ENCODE peak calls at places on chromosomes 12 and 14, in seven cellular contexts. One of them, this sample, is unnamed. For H3K4me1, the result is how much of the 10 kb centered on the place peaks cover.

GRCh38 chr14:34336501-34336900 is 125.5 kb downstream of the SPTSSA start:
- DNase-seq in HCT116: no peak
- DNase-seq in heart left ventricle: no peak
- DNase-seq in HepG2: peak
- DNase-seq in A549: no peak
- DNase-seq in adrenal gland: no peak
- DNase-seq in tibial nerve: no peak
- DNase-seq in this sample: no peak

GRCh38 chr14:92513966-92514843 is 624 bp downstream of the RIN3 start:
- DNase-seq in HCT116: no peak
- DNase-seq in heart left ventricle: no peak
- DNase-seq in HepG2: peak
- DNase-seq in A549: peak
- DNase-seq in adrenal gland: no peak
- DNase-seq in tibial nerve: no peak
- DNase-seq in this sample: no peak

GRCh38 chr12:10191865-10192264 is 13.0 kb downstream of the TMEM52B start:
- DNase-seq in HCT116: no peak
- DNase-seq in heart left ventricle: no peak
- DNase-seq in HepG2: no peak
- DNase-seq in A549: no peak
- DNase-seq in adrenal gland: no peak
- DNase-seq in tibial nerve: no peak
- DNase-seq in this sample: no peak

GRCh38 chr12:78398750-78399149 is 465.8 kb upstream of the SYT1 start:
- DNase-seq in HCT116: no peak
- DNase-seq in heart left ventricle: no peak
- DNase-seq in HepG2: no peak
- DNase-seq in A549: peak
- DNase-seq in adrenal gland: no peak
- DNase-seq in tibial nerve: no peak
- DNase-seq in this sample: no peak

GRCh38 chr14:90500665-90501370 is 104.0 kb downstream of the CALM1 start:
- DNase-seq in HCT116: no peak
- DNase-seq in heart left ventricle: no peak
- DNase-seq in HepG2: peak
- DNase-seq in A549: no peak
- DNase-seq in adrenal gland: no peak
- DNase-seq in tibial nerve: no peak
- DNase-seq in this sample: no peak

GRCh38 chr14:104317500-104317805 is 179.1 kb downstream of the KIF26A start:
- DNase-seq in HCT116: no peak
- DNase-seq in heart left ventricle: no peak
- DNase-seq in HepG2: no peak
- DNase-seq in A549: no peak
- DNase-seq in adrenal gland: peak
- DNase-seq in tibial nerve: no peak
- DNase-seq in this sample: no peak

GRCh38 chr14:93044116-93044515 is 71.6 kb downstream of the ITPK1 start:
- DNase-seq in HCT116: peak
- DNase-seq in heart left ventricle: no peak
- DNase-seq in HepG2: no peak
- DNase-seq in A549: peak
- DNase-seq in adrenal gland: no peak
- DNase-seq in tibial nerve: no peak
- DNase-seq in this sample: no peak

GRCh38 chr12:124389537-124390441 is 94.9 kb downstream of the RFLNA start:
- DNase-seq in HCT116: no peak
- DNase-seq in heart left ventricle: no peak
- DNase-seq in HepG2: peak
- DNase-seq in A549: peak
- DNase-seq in adrenal gland: no peak
- DNase-seq in tibial nerve: no peak
- DNase-seq in this sample: peak

GRCh38 chr12:48185181-48185919 is 1.9 kb downstream of the CCDC184 start:
- DNase-seq in HCT116: no peak
- DNase-seq in heart left ventricle: no peak
- DNase-seq in HepG2: no peak
- DNase-seq in A549: no peak
- DNase-seq in adrenal gland: no peak
- DNase-seq in tibial nerve: no peak
- DNase-seq in this sample: no peak

GRCh38 chr12:95224202-95225170 is 6.9 kb downstream of the VEZT start:
- DNase-seq in HCT116: no peak
- DNase-seq in heart left ventricle: no peak
- DNase-seq in HepG2: no peak
- DNase-seq in A549: no peak
- DNase-seq in adrenal gland: no peak
- DNase-seq in tibial nerve: no peak
- DNase-seq in this sample: no peak

GRCh38 chr12:66059670-66060069 is 70.9 kb downstream of the LLPH start:
- DNase-seq in HCT116: no peak
- DNase-seq in heart left ventricle: no peak
- DNase-seq in HepG2: no peak
- DNase-seq in A549: no peak
- DNase-seq in adrenal gland: no peak
- DNase-seq in tibial nerve: no peak
- DNase-seq in this sample: no peak

GRCh38 chr12:112938751-112939150 is 477 bp downstream of the OAS3 start:
- DNase-seq in HCT116: no peak
- DNase-seq in heart left ventricle: no peak
- DNase-seq in HepG2: no peak
- DNase-seq in A549: no peak
- DNase-seq in adrenal gland: no peak
- DNase-seq in tibial nerve: no peak
- DNase-seq in this sample: no peak

GRCh38 chr12:69502342-69503081 is 32.3 kb downstream of the FRS2 start:
- DNase-seq in HCT116: peak
- DNase-seq in heart left ventricle: no peak
- DNase-seq in HepG2: no peak
- DNase-seq in A549: peak
- DNase-seq in adrenal gland: no peak
- DNase-seq in tibial nerve: no peak
- DNase-seq in this sample: no peak

GRCh38 chr14:90381011-90381790 is 15.6 kb upstream of the CALM1 start:
- DNase-seq in HCT116: no peak
- DNase-seq in heart left ventricle: peak
- DNase-seq in HepG2: peak
- DNase-seq in A549: no peak
- DNase-seq in adrenal gland: peak
- DNase-seq in tibial nerve: no peak
- DNase-seq in this sample: peak

GRCh38 chr14:32413967-32414640 is 85.0 kb downstream of the AKAP6 start:
- DNase-seq in HCT116: no peak
- DNase-seq in heart left ventricle: no peak
- DNase-seq in HepG2: no peak
- DNase-seq in A549: no peak
- DNase-seq in adrenal gland: no peak
- DNase-seq in tibial nerve: no peak
- DNase-seq in this sample: no peak

GRCh38 chr12:64877363-64878004 is 53.0 kb downstream of the TBC1D30 start:
- DNase-seq in HCT116: no peak
- DNase-seq in heart left ventricle: no peak
- DNase-seq in HepG2: no peak
- DNase-seq in A549: no peak
- DNase-seq in adrenal gland: no peak
- DNase-seq in tibial nerve: no peak
- DNase-seq in this sample: no peak

GRCh38 chr12:117587646-117588287 is 226.3 kb upstream of the NOS1 start:
- DNase-seq in HCT116: peak
- DNase-seq in heart left ventricle: peak
- DNase-seq in HepG2: peak
- DNase-seq in A549: peak
- DNase-seq in adrenal gland: peak
- DNase-seq in tibial nerve: peak
- DNase-seq in this sample: no peak

GRCh38 chr12:116490481-116490880 is 68.7 kb upstream of the MAP1LC3B2 start:
- DNase-seq in HCT116: no peak
- DNase-seq in heart left ventricle: no peak
- DNase-seq in HepG2: no peak
- DNase-seq in A549: no peak
- DNase-seq in adrenal gland: no peak
- DNase-seq in tibial nerve: no peak
- DNase-seq in this sample: no peak

GRCh38 chr12:27297576-27297975 is 35.1 kb upstream of the BMAL2 start:
- DNase-seq in HCT116: no peak
- DNase-seq in heart left ventricle: no peak
- DNase-seq in HepG2: no peak
- DNase-seq in A549: no peak
- DNase-seq in adrenal gland: no peak
- DNase-seq in tibial nerve: no peak
- DNase-seq in this sample: no peak

GRCh38 chr12:91813701-91814100 is 331.9 kb downstream of the BTG1 start:
- DNase-seq in HCT116: no peak
- DNase-seq in heart left ventricle: no peak
- DNase-seq in HepG2: no peak
- DNase-seq in A549: no peak
- DNase-seq in adrenal gland: no peak
- DNase-seq in tibial nerve: no peak
- DNase-seq in this sample: no peak

GRCh38 chr12:121167951-121168350 is 35.3 kb downstream of the P2RX7 start:
- DNase-seq in HCT116: no peak
- DNase-seq in heart left ventricle: no peak
- DNase-seq in HepG2: no peak
- DNase-seq in A549: no peak
- DNase-seq in adrenal gland: no peak
- DNase-seq in tibial nerve: no peak
- DNase-seq in this sample: no peak
- TF ChIP-seq POLR2A in HCT116: no peak
- TF ChIP-seq POLR2A in heart left ventricle: no peak
- TF ChIP-seq POLR2A in HepG2: no peak
- TF ChIP-seq POLR2A in A549: no peak
- TF ChIP-seq POLR2A in adrenal gland: no peak
- TF ChIP-seq POLR2A in tibial nerve: no peak
- TF ChIP-seq POLR2A in this sample: no peak

GRCh38 chr14:85595981-85596380 is 66.0 kb downstream of the FLRT2 start:
- DNase-seq in HCT116: no peak
- DNase-seq in heart left ventricle: no peak
- DNase-seq in HepG2: no peak
- DNase-seq in A549: no peak
- DNase-seq in adrenal gland: no peak
- DNase-seq in tibial nerve: no peak
- DNase-seq in this sample: no peak
- H3K4me1 ChIP-seq in HCT116: under half
- H3K4me1 ChIP-seq in heart left ventricle: under half
- H3K4me1 ChIP-seq in HepG2: under half
- H3K4me1 ChIP-seq in A549: under half
- H3K4me1 ChIP-seq in adrenal gland: under half
- H3K4me1 ChIP-seq in tibial nerve: under half
- H3K4me1 ChIP-seq in this sample: under half

GRCh38 chr14:21721504-21721903 is 47.9 kb upstream of the OR4E1 start:
- DNase-seq in HCT116: no peak
- DNase-seq in heart left ventricle: no peak
- DNase-seq in HepG2: no peak
- DNase-seq in A549: no peak
- DNase-seq in adrenal gland: no peak
- DNase-seq in tibial nerve: no peak
- DNase-seq in this sample: no peak

GRCh38 chr14:21719841-21720240 is 46.2 kb upstream of the OR4E1 start:
- DNase-seq in HCT116: no peak
- DNase-seq in heart left ventricle: no peak
- DNase-seq in HepG2: no peak
- DNase-seq in A549: no peak
- DNase-seq in adrenal gland: no peak
- DNase-seq in tibial nerve: no peak
- DNase-seq in this sample: no peak

GRCh38 chr14:21724115-21724973 is 50.7 kb upstream of the OR4E1 start:
- DNase-seq in HCT116: no peak
- DNase-seq in heart left ventricle: no peak
- DNase-seq in HepG2: no peak
- DNase-seq in A549: no peak
- DNase-seq in adrenal gland: no peak
- DNase-seq in tibial nerve: no peak
- DNase-seq in this sample: no peak

GRCh38 chr14:21723431-21724045 is 49.9 kb upstream of the OR4E1 start:
- DNase-seq in HCT116: peak
- DNase-seq in heart left ventricle: no peak
- DNase-seq in HepG2: peak
- DNase-seq in A549: peak
- DNase-seq in adrenal gland: no peak
- DNase-seq in tibial nerve: no peak
- DNase-seq in this sample: no peak
- TF ChIP-seq CTCF in HCT116: peak
- TF ChIP-seq CTCF in heart left ventricle: no peak
- TF ChIP-seq CTCF in HepG2: peak
- TF ChIP-seq CTCF in A549: peak
- TF ChIP-seq CTCF in adrenal gland: no peak
- TF ChIP-seq CTCF in tibial nerve: no peak
- TF ChIP-seq CTCF in this sample: no peak

DNA sequence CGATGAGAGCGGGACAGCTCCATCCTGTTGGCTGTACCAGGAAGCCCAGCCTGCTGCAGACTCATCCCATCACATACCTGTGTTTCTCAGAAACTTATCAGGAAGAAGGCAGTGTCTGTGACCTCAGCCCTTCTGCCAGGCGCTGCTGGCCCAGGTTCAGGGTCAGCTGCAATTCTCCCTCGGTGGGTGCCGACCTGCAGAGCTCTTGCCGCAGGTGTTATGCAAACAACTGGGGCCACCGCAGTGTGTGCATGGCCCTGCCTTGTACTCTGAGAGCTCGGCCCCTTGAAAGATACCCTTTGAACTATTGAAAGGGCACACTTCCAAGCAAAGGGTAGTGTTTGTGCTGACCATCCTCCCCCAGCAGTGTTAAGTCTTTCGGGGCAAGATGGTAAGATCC is 322.2 kb upstream of the DIO3 start:
- DNase-seq in HCT116: no peak
- DNase-seq in heart left ventricle: no peak
- DNase-seq in HepG2: peak
- DNase-seq in A549: no peak
- DNase-seq in adrenal gland: no peak
- DNase-seq in tibial nerve: no peak
- DNase-seq in this sample: no peak
- TF ChIP-seq POLR2A in HCT116: no peak
- TF ChIP-seq POLR2A in heart left ventricle: no peak
- TF ChIP-seq POLR2A in HepG2: no peak
- TF ChIP-seq POLR2A in A549: no peak
- TF ChIP-seq POLR2A in adrenal gland: no peak
- TF ChIP-seq POLR2A in tibial nerve: no peak
- TF ChIP-seq POLR2A in this sample: no peak